ENCODE peak calls at places on chromosomes 13 and 19, in ten cellular contexts. A is Peyer's patch; F is CD8-positive, alpha-beta memory T cell; G is activated naive CD8-positive, alpha-beta T cell treated with anti-CD3 and anti-CD28 coated beads, Interleukin-2, amount 50 U/mL, for 24 hours; D is AG09319; L is T follicular helper cell; Z is left ventricle myocardium inferior; S is KG1; T is AG08396; C is epithelial cell of prostate. J is an unnamed sample.

GRCh38 chr19:11130824-11131455 is 24.6 kb downstream of the SPC24 start:
- DNase-seq in A (peak), F (peak), G (peak), D (no peak), L (peak), Z (peak), S (peak), T (peak), C (no peak), J (peak)

GRCh38 chr13:46850214-46850613 is 46.6 kb downstream of the HTR2A start:
- DNase-seq in A (no peak), F (no peak), G (no peak), D (no peak), L (no peak), Z (no peak), S (no peak), T (no peak), C (no peak), J (no peak)

GRCh38 chr13:109949395-109949794 is 163.0 kb upstream of the IRS2 start:
- DNase-seq in A (no peak), F (no peak), G (no peak), D (no peak), L (no peak), Z (no peak), S (no peak), T (no peak), C (no peak), J (no peak)

GRCh38 chr13:38951525-38952313 is 38.9 kb downstream of the STOML3 start:
- DNase-seq in A (no peak), F (no peak), G (peak), D (no peak), L (no peak), Z (no peak), S (no peak), T (no peak), C (no peak), J (no peak)

GRCh38 chr19:49014123-49014869 is 2.6 kb downstream of the LHB start:
- DNase-seq in A (no peak), F (no peak), G (no peak), D (no peak), L (no peak), Z (no peak), S (no peak), T (no peak), C (no peak), J (no peak)

GRCh38 chr19:10230155-10230903 is 802 bp downstream of the S1PR2 start:
- DNase-seq in A (no peak), F (peak), G (peak), D (no peak), L (peak), Z (peak), S (no peak), T (peak), C (no peak), J (peak)

GRCh38 chr13:111049791-111050538 is 65.1 kb upstream of the ARHGEF7 start:
- DNase-seq in A (no peak), F (no peak), G (peak), D (no peak), L (no peak), Z (no peak), S (no peak), T (no peak), C (no peak), J (no peak)

GRCh38 chr13:97485328-97485727 is 51.4 kb downstream of the RAP2A start:
- DNase-seq in A (no peak), F (no peak), G (no peak), D (no peak), L (no peak), Z (no peak), S (no peak), T (no peak), C (no peak), J (no peak)

GRCh38 chr19:3357362-3357730 is 9.0 kb upstream of the NFIC start:
- DNase-seq in A (no peak), F (peak), G (peak), D (no peak), L (no peak), Z (no peak), S (no peak), T (no peak), C (no peak), J (no peak)

GRCh38 chr13:95552539-95553270 is at the start of gene CLDN10:
- DNase-seq in A (no peak), F (no peak), G (peak), D (no peak), L (no peak), Z (no peak), S (peak), T (no peak), C (no peak), J (no peak)

GRCh38 chr19:16066611-16067104 is 9.6 kb upstream of the TPM4 start:
- DNase-seq in A (peak), F (peak), G (peak), D (no peak), L (peak), Z (no peak), S (no peak), T (peak), C (no peak), J (peak)

GRCh38 chr13:31310781-31311180 is 111.0 kb downstream of the B3GLCT start:
- DNase-seq in A (no peak), F (no peak), G (no peak), D (no peak), L (no peak), Z (peak), S (no peak), T (no peak), C (peak), J (no peak)

GRCh38 chr13:33441015-33441414 is 155.5 kb upstream of the STARD13 start:
- DNase-seq in A (no peak), F (no peak), G (no peak), D (no peak), L (no peak), Z (no peak), S (no peak), T (no peak), C (peak), J (no peak)

GRCh38 chr19:49512970-49513745 is 697 bp downstream of the FCGRT start:
- DNase-seq in A (peak), F (no peak), G (no peak), D (no peak), L (no peak), Z (peak), S (no peak), T (peak), C (no peak), J (no peak)

GRCh38 chr13:23966691-23967615 is 69.7 kb upstream of the C1QTNF9B start:
- DNase-seq in A (no peak), F (peak), G (no peak), D (no peak), L (no peak), Z (no peak), S (no peak), T (no peak), C (no peak), J (no peak)

GRCh38 chr13:23510979-23511735 is 59.1 kb upstream of the TNFRSF19 start:
- DNase-seq in A (no peak), F (no peak), G (no peak), D (no peak), L (no peak), Z (no peak), S (no peak), T (no peak), C (no peak), J (no peak)

GRCh38 chr13:97710797-97711196 is 242.7 kb upstream of the IPO5 start:
- DNase-seq in A (no peak), F (no peak), G (no peak), D (no peak), L (no peak), Z (no peak), S (no peak), T (no peak), C (no peak), J (no peak)

GRCh38 chr13:101703838-101704237 is 251.4 kb downstream of the ITGBL1 start:
- DNase-seq in A (no peak), F (no peak), G (no peak), D (no peak), L (no peak), Z (no peak), S (no peak), T (no peak), C (no peak), J (no peak)

GRCh38 chr19:18597809-18598660 is 8.6 kb downstream of the CRLF1 start:
- DNase-seq in A (no peak), F (no peak), G (no peak), D (no peak), L (no peak), Z (no peak), S (no peak), T (peak), C (no peak), J (no peak)

GRCh38 chr13:102293723-102294122 is 108.1 kb downstream of the FGF14 start:
- DNase-seq in A (no peak), F (no peak), G (no peak), D (no peak), L (no peak), Z (no peak), S (no peak), T (no peak), C (no peak), J (no peak)

GRCh38 chr19:31438401-31439269 is 89.4 kb upstream of the TSHZ3 start:
- DNase-seq in A (no peak), F (no peak), G (no peak), D (no peak), L (no peak), Z (no peak), S (no peak), T (no peak), C (peak), J (no peak)